ENCODE peak calls at places on chromosome 1, in four cellular contexts. H is foreskin fibroblast, W is heart left ventricle, R is nephron progenitor cell. O is an unnamed sample.

GRCh38 chr1:110210604-110211502 is 739 bp downstream of the KCNC4 start:
- DNase-seq in H (no peak), W (peak), R (peak), O (peak)

GRCh38 chr1:166721145-166721544 is 118.1 kb upstream of the POGK start:
- DNase-seq in H (no peak), W (no peak), R (no peak), O (no peak)

GRCh38 chr1:204072951-204073836 is at the start of gene SOX13:
- DNase-seq in H (peak), W (peak), R (peak), O (peak)

GRCh38 chr1:185861630-185862029 is 127.4 kb downstream of the HMCN1 start:
- DNase-seq in H (no peak), W (no peak), R (no peak), O (no peak)

GRCh38 chr1:160416369-160416768 is 16.0 kb downstream of the VANGL2 start:
- DNase-seq in H (peak), W (no peak), R (no peak), O (peak)

GRCh38 chr1:243725846-243726245 is 124.2 kb downstream of the AKT3 start:
- DNase-seq in H (no peak), W (no peak), R (no peak), O (no peak)

GRCh38 chr1:215475719-215476525 is 91.2 kb upstream of the KCTD3 start:
- DNase-seq in H (peak), W (no peak), R (no peak), O (no peak)

GRCh38 chr1:228321895-228322294 is 84.7 kb downstream of the TRIM11 start:
- DNase-seq in H (no peak), W (no peak), R (no peak), O (no peak)

GRCh38 chr1:17507916-17508315 is 31.6 kb upstream of the ARHGEF10L start:
- DNase-seq in H (no peak), W (no peak), R (no peak), O (no peak)

GRCh38 chr1:36203554-36204346 is 20.5 kb upstream of the THRAP3 start:
- DNase-seq in H (peak), W (peak), R (no peak), O (peak)

GRCh38 chr1:114756949-114757454 is 782 bp downstream of the CSDE1 start:
- DNase-seq in H (peak), W (peak), R (peak), O (no peak)

GRCh38 chr1:204313675-204314074 is 46.1 kb downstream of the PLEKHA6 start:
- DNase-seq in H (no peak), W (no peak), R (no peak), O (no peak)

GRCh38 chr1:113691184-113691583 is 68.1 kb downstream of the PHTF1 start:
- DNase-seq in H (no peak), W (no peak), R (no peak), O (no peak)

GRCh38 chr1:115277276-115277675 is 60.8 kb downstream of the NGF start:
- DNase-seq in H (peak), W (no peak), R (no peak), O (no peak)

GRCh38 chr1:246638941-246639655 is 72.8 kb downstream of the CNST start:
- DNase-seq in H (no peak), W (no peak), R (no peak), O (no peak)

GRCh38 chr1:219724440-219724839 is 111.5 kb upstream of the ZC3H11B start:
- DNase-seq in H (no peak), W (no peak), R (no peak), O (no peak)

GRCh38 chr1:172394167-172394751 is 26.2 kb upstream of the C1orf105 start:
- DNase-seq in H (no peak), W (no peak), R (no peak), O (peak)

GRCh38 chr1:241944300-241944699 is 13.3 kb upstream of the BECN2 start:
- DNase-seq in H (no peak), W (no peak), R (no peak), O (no peak)

GRCh38 chr1:207871117-207871649 is 39.7 kb downstream of the CD34 start:
- DNase-seq in H (no peak), W (no peak), R (no peak), O (no peak)

GRCh38 chr1:85275701-85276289 is 637 bp downstream of the BCL10 start:
- DNase-seq in H (no peak), W (no peak), R (no peak), O (peak)

GRCh38 chr1:62034790-62035189 is 159.9 kb upstream of the L1TD1 start:
- DNase-seq in H (no peak), W (no peak), R (no peak), O (no peak)

GRCh38 chr1:58812468-58812867 is 28.6 kb upstream of the JUN start:
- DNase-seq in H (no peak), W (no peak), R (no peak), O (no peak)

GRCh38 chr1:199029401-199029800 is 390.6 kb downstream of the PTPRC start:
- DNase-seq in H (peak), W (no peak), R (no peak), O (no peak)

GRCh38 chr1:1068374-1069060 is 5.6 kb downstream of the RNF223 start:
- DNase-seq in H (no peak), W (no peak), R (peak), O (no peak)

GRCh38 chr1:36352910-36353878 is 29.7 kb upstream of the EVA1B start:
- DNase-seq in H (peak), W (peak), R (peak), O (no peak)

GRCh38 chr1:32759521-32759980 is 57.0 kb upstream of the SYNC start:
- DNase-seq in H (no peak), W (no peak), R (no peak), O (peak)

GRCh38 chr1:31207590-31207989 is 32.1 kb downstream of the NKAIN1 start:
- DNase-seq in H (no peak), W (no peak), R (no peak), O (no peak)

GRCh38 chr1:96752394-96752793 is 30.8 kb downstream of the PTBP2 start:
- DNase-seq in H (no peak), W (no peak), R (no peak), O (no peak)

GRCh38 chr1:96756789-96757188 is 35.2 kb downstream of the PTBP2 start:
- DNase-seq in H (no peak), W (no peak), R (no peak), O (no peak)
- TF ChIP-seq CTCF in H (no peak), W (no peak), R (no peak), O (no peak)

GRCh38 chr1:101438359-101438758 is 201.5 kb downstream of the S1PR1 start:
- DNase-seq in H (no peak), W (no peak), R (no peak), O (peak)
- TF ChIP-seq CTCF in H (peak), W (no peak), R (peak), O (peak)

DNA sequence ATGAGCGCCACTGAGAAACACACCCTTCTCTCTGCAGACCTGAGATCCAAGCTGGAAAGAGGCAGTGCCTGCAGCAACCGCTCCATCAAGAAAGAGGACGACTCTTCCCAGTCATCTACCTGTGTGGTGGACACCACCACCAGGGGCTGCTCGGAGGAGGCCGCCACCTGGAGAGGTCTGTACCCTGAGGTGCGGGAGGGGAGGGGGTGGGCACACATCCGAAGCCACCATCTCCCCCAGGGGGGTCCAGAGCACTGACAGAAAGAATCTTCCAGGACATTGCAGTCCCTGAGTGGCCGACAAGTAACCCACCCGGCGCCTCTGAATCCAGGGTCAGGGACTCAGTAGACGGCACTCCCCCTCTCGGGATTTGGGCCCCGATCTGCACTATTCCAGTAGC is 23.0 kb downstream of the TMEM201 start:
- DNase-seq in H (no peak), W (no peak), R (no peak), O (no peak)
- TF ChIP-seq CTCF in H (no peak), W (no peak), R (no peak), O (no peak)

DNA sequence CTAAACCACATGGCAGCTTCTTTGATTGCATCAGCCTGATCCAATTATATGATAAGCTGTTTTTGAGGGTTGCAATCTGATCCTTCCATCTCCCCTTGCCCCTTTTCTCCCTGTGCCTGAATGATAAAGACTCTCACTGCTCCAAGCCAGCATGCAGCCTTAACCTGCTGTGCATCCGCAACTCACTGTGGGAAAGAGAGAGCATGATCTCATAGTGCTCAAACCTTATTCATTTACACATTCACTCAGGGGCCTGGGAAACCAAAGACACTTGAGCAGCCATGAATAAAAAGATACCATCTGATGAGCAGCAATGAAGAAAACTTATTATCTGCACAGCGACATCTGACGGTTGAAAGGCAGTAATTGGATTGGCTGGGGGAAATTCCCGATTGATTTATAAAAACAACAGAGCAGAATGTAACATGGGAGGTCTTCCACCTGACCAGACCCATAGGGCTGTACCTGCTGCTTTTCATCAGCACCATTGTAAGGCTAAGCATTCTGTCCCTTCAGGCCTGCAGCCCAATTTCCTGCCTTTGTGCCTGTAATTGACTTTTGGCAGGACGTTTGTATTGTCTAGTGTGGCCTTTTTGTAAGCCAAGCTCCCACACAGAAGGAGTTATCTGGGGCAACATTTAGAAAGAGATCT is 62.5 kb downstream of the KIAA0040 start:
- DNase-seq in H (no peak), W (no peak), R (no peak), O (no peak)
- TF ChIP-seq CTCF in H (no peak), W (no peak), R (no peak), O (no peak)

GRCh38 chr1:94434339-94435092 is 16.3 kb downstream of the ABCD3 start:
- DNase-seq in H (no peak), W (no peak), R (no peak), O (no peak)

GRCh38 chr1:94438692-94439276 is 20.6 kb downstream of the ABCD3 start:
- DNase-seq in H (no peak), W (no peak), R (no peak), O (no peak)

GRCh38 chr1:94440088-94440487 is 21.9 kb downstream of the ABCD3 start:
- DNase-seq in H (no peak), W (no peak), R (no peak), O (no peak)
- TF ChIP-seq CTCF in H (no peak), W (no peak), R (no peak), O (no peak)

DNA sequence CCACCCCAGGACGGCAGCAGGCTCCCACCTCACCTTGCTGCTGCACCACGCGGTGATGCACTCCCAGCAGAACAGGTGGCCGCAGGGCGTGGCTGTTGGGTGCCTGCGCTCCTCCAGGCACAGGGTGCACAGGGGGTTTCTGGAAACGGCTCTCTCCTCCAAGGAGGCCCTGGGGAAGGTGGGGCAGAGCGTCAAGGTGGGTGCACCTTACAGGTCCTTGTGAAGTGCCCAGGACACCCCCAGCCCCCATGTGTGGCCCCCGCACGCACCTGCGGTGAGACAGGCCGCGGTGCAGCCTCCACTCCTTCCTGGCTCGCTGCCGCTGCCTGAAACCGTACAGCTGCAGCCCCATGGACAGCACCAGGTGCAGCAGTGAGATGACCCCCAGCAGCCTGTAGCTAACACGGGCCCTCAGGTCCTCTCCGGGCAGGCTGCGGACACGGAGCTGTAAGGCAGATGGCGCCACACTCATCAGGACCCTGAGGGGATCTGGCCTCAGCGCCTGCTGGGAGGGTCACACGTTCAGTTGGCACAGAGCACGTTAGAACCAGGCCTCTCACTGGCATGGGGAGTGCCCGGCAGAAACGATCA is 5.8 kb downstream of the PEX10 start:
- DNase-seq in H (no peak), W (no peak), R (no peak), O (no peak)
- TF ChIP-seq CTCF in H (no peak), W (no peak), R (no peak), O (no peak)

DNA sequence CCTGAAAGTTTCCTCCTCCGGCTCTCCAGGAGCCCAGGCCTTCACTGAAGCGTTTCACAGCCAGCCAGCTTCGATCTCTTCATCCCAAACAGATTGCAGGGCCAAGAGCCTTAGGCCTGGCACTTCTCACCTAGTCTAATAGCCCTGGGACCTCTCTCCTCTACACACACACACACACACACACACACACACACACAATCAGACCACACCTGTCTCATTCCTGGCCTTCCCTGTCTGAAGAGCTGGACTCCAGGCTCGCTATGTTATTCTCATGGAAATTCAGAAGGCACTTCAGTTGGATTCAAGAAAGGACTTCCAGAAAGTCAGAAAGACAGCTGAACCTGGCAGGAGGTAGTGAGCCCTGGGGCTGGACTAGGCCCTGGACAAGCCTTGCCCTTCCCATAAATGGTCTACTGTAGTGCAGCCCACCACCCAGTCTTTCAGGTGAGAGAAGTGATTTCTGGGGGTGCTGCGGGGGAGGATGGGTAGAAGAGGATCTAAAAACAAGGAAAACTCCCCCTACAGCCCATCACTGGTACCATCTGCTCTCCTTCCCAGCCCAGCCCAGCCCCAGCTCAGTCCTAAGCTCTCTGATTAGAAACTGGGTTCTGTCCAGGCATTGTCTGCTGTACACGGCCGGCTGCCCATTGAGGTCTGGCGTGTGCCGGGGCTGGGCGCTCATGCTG is 2.7 kb downstream of the KIF21B start:
- DNase-seq in H (no peak), W (no peak), R (peak), O (no peak)
- TF ChIP-seq CTCF in H (no peak), W (no peak), R (peak), O (no peak)